ENCODE peak calls at places on chromosomes 6 and 20, in four cellular contexts. V, M, O and J are unnamed samples.

GRCh38 chr20:20737158-20737557 is 24.7 kb upstream of the RALGAPA2 start:
- DNase-seq in V (no peak), M (no peak), O (peak), J (no peak)

GRCh38 chr6:44051516-44051915 is 75.7 kb downstream of the MRPL14 start:
- DNase-seq in V (no peak), M (no peak), O (no peak), J (no peak)

GRCh38 chr20:1328680-1329330 is at the start of gene SDCBP2:
- DNase-seq in O (no peak), M (no peak), V (no peak), J (no peak)

GRCh38 chr6:43302126-43302525 is 4.1 kb downstream of the SLC22A7 start:
- DNase-seq in V (no peak), M (no peak), O (no peak), J (no peak)

GRCh38 chr20:31760457-31761240 is 21.6 kb downstream of the TPX2 start:
- DNase-seq in O (no peak), M (no peak), V (no peak), J (no peak)

GRCh38 chr20:36336204-36336603 is 30.1 kb downstream of the DLGAP4 start:
- DNase-seq in M (no peak), O (no peak), V (no peak), J (no peak)

GRCh38 chr6:164142312-164142711 is 727.8 kb downstream of the QKI start:
- DNase-seq in M (no peak), O (no peak), V (peak), J (no peak)

GRCh38 chr6:124573953-124574352 is 388.3 kb upstream of the RNF217 start:
- DNase-seq in M (no peak), O (no peak), V (no peak), J (no peak)